ENCODE peak calls at places on chromosomes 1 and 21, in seven cellular contexts. Y is activated T-cell treated with anti-CD3 and anti-CD28 coated beads for 1 hour; X is stimulated activated CD8-positive, alpha-beta memory T cell treated with anti-CD3 and anti-CD28 coated beads, Interleukin-7, amount 100 ng/mL, for 24 hours; V is RCC 7860; J is AG04449; R is iPS-NIHi11; P is kidney tubule cell. U is an unnamed sample.

GRCh38 chr1:232624892-232625291 is 5.0 kb downstream of the SIPA1L2 start:
- DNase-seq in V (peak), X (no peak), P (peak), Y (no peak), R (no peak), J (no peak), U (no peak)

GRCh38 chr1:71047635-71048607 is at the start of gene PTGER3:
- DNase-seq in J (no peak), X (peak), Y (no peak), R (peak), P (peak), V (no peak), U (peak)

GRCh38 chr1:106747791-106748190 is 308.7 kb upstream of the PRMT6 start:
- DNase-seq in R (no peak), X (no peak), J (no peak), Y (no peak), V (no peak), P (no peak), U (peak)

GRCh38 chr21:29245104-29245643 is 53.5 kb upstream of the BACH1 start:
- DNase-seq in X (no peak), P (no peak), Y (no peak), V (no peak), R (no peak), J (no peak), U (no peak)

GRCh38 chr1:98668733-98669132 is 7.2 kb downstream of the SNX7 start:
- DNase-seq in V (no peak), J (no peak), Y (no peak), R (no peak), X (no peak), P (no peak), U (no peak)

GRCh38 chr21:32386195-32386870 is 6.5 kb downstream of the URB1 start:
- DNase-seq in P (peak), V (peak), J (no peak), R (no peak), X (no peak), Y (no peak), U (no peak)

GRCh38 chr1:232853994-232854532 is 48.8 kb downstream of the MAP10 start:
- DNase-seq in Y (no peak), R (no peak), X (no peak), P (peak), J (peak), V (peak), U (no peak)

GRCh38 chr1:58432813-58433668 is 113.5 kb downstream of the OMA1 start:
- DNase-seq in Y (no peak), V (peak), R (peak), J (peak), X (no peak), P (peak), U (no peak)

GRCh38 chr1:177849130-177849529 is 120.7 kb downstream of the SEC16B start:
- DNase-seq in V (no peak), Y (no peak), J (no peak), R (no peak), X (no peak), P (peak), U (no peak)

GRCh38 chr1:80221319-80221718 is 1214.8 kb upstream of the ADGRL4 start:
- DNase-seq in X (no peak), J (no peak), P (no peak), Y (no peak), R (no peak), V (no peak), U (no peak)

GRCh38 chr1:166814611-166815010 is 24.7 kb upstream of the POGK start:
- DNase-seq in Y (no peak), R (no peak), P (peak), V (no peak), J (peak), X (no peak), U (no peak)

GRCh38 chr1:186503210-186503609 is 42.3 kb upstream of the PDC start:
- DNase-seq in X (no peak), R (no peak), P (peak), J (peak), V (no peak), Y (no peak), U (no peak)

GRCh38 chr1:39926343-39926769 is 24.6 kb upstream of the MYCL start:
- DNase-seq in R (no peak), P (peak), X (no peak), V (peak), Y (no peak), J (no peak), U (no peak)